ENCODE peak calls at places on chromosomes 3 and 15, in five cellular contexts. E, U, M, J and B are unnamed samples.

GRCh38 chr3:13493867-13494441 is 13.8 kb downstream of the HDAC11 start:
- DNase-seq in E (no peak), U (no peak), M (no peak), J (no peak), B (no peak)

GRCh38 chr3:141454906-141455602 is 31.8 kb upstream of the RASA2 start:
- DNase-seq in E (no peak), U (no peak), M (no peak), J (peak), B (no peak)

GRCh38 chr15:70826634-70827033 is 27.3 kb downstream of the LARP6 start:
- DNase-seq in E (peak), U (no peak), M (no peak), J (peak), B (peak)

GRCh38 chr3:66487475-66487874 is 13.3 kb downstream of the LRIG1 start:
- DNase-seq in E (peak), U (no peak), M (no peak), J (no peak), B (no peak)

GRCh38 chr3:192467230-192468186 is 259.8 kb downstream of the FGF12 start:
- DNase-seq in E (peak), U (peak), M (peak), J (no peak), B (peak)

GRCh38 chr3:66441124-66441523 is 59.7 kb downstream of the LRIG1 start:
- DNase-seq in E (no peak), U (no peak), M (no peak), J (no peak), B (no peak)

GRCh38 chr3:184227481-184227935 is 1.9 kb upstream of the VWA5B2 start:
- DNase-seq in E (no peak), U (peak), M (no peak), J (no peak), B (no peak)

GRCh38 chr3:134799393-134799792 is 4.3 kb downstream of the EPHB1 start:
- DNase-seq in E (no peak), U (no peak), M (no peak), J (no peak), B (peak)

GRCh38 chr15:71610991-71611720 is 199.2 kb upstream of the NR2E3 start:
- DNase-seq in E (no peak), U (no peak), M (no peak), J (no peak), B (no peak)

GRCh38 chr3:62323241-62323640 is 50.1 kb downstream of the FEZF2 start:
- DNase-seq in E (no peak), U (no peak), M (no peak), J (no peak), B (no peak)

GRCh38 chr3:149163066-149163465 is 33.6 kb downstream of the HPS3 start:
- DNase-seq in E (no peak), U (no peak), M (no peak), J (no peak), B (no peak)

GRCh38 chr3:47645551-47645950 is 66.9 kb upstream of the CSPG5 start:
- DNase-seq in E (no peak), U (no peak), M (no peak), J (no peak), B (no peak)

GRCh38 chr3:45488581-45488980 is 100.2 kb downstream of the LARS2 start:
- DNase-seq in E (no peak), U (no peak), M (no peak), J (no peak), B (no peak)

GRCh38 chr3:45486926-45487325 is 98.5 kb downstream of the LARS2 start:
- DNase-seq in E (no peak), U (no peak), M (no peak), J (no peak), B (no peak)

GRCh38 chr3:45487508-45487907 is 99.1 kb downstream of the LARS2 start:
- DNase-seq in E (no peak), U (no peak), M (no peak), J (no peak), B (no peak)

GRCh38 chr3:45482829-45483228 is 94.5 kb downstream of the LARS2 start:
- DNase-seq in E (no peak), U (no peak), M (no peak), J (no peak), B (no peak)

DNA sequence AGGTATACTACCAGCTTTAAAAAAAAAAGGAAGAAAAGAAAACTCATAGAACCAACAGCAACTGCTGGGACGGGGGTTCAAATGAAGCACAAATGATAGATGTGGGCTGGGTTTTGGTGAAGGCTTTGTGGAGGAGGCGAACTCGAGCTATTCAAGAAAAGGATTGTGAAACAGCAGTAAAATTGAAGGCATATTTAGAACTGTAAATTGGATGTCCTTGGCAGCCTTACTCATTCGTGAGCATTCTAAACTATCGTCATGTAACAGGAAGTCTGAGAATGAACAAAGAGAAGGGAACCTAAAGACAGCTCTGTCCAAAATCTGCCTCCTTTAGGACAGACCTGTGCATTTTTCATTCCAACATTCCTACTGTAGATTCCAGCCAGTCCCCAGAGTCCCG is 97.8 kb downstream of the LARS2 start:
- DNase-seq in E (no peak), U (no peak), M (no peak), J (no peak), B (no peak)
- H3K4me3 ChIP-seq in E (no peak), U (no peak), M (no peak), J (no peak), B (no peak)

GRCh38 chr3:56556908-56557814 is at the start of gene CCDC66:
- DNase-seq in E (peak), U (peak), M (peak), J (peak), B (peak)

DNA sequence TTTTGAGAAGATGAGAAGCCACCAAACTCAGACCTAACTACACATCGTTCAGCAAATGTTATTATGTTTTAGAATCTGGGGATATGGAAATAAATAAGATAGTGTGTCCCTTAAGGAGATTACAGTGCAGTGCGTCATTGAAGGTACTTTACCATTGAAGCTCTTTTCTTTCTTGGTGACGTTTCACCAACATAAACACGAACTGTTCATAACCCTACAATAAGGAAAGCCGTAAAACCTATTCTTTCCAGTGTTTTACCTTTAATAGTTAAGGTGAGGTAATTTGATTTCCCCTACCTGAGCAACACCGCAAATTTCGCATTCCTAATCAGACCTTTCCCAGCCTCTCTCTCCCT is 818 bp downstream of the CCDC66 start:
- DNase-seq in E (no peak), U (no peak), M (no peak), J (no peak), B (no peak)
- H3K4me3 ChIP-seq in E (peak), U (peak), M (peak), J (peak), B (peak)

GRCh38 chr3:51391075-51391565 is at the start of gene RBM15B:
- DNase-seq in E (peak), U (peak), M (peak), J (peak), B (peak)

GRCh38 chr3:51390186-51390585 is 899 bp upstream of the RBM15B start:
- DNase-seq in E (no peak), U (no peak), M (no peak), J (no peak), B (peak)

GRCh38 chr3:51391566-51392300 is 648 bp downstream of the RBM15B start:
- DNase-seq in E (no peak), U (peak), M (peak), J (no peak), B (no peak)

GRCh38 chr3:51389423-51390183 is 1.5 kb upstream of the RBM15B start:
- DNase-seq in E (peak), U (peak), M (no peak), J (no peak), B (peak)

GRCh38 chr3:51390600-51391074 is 448 bp upstream of the RBM15B start:
- DNase-seq in E (no peak), U (peak), M (no peak), J (no peak), B (peak)
- H3K4me3 ChIP-seq in E (no peak), U (no peak), M (peak), J (peak), B (peak)

GRCh38 chr3:175620093-175620492 is 761.0 kb downstream of the NAALADL2 start:
- DNase-seq in E (no peak), U (no peak), M (no peak), J (no peak), B (no peak)
- H3K4me3 ChIP-seq in E (no peak), U (no peak), M (no peak), J (no peak), B (no peak)

GRCh38 chr15:73892446-73893226 is 19.3 kb downstream of the TBC1D21 start:
- DNase-seq in E (no peak), U (no peak), M (no peak), J (no peak), B (no peak)
- H3K4me3 ChIP-seq in E (no peak), U (no peak), M (no peak), J (no peak), B (no peak)

DNA sequence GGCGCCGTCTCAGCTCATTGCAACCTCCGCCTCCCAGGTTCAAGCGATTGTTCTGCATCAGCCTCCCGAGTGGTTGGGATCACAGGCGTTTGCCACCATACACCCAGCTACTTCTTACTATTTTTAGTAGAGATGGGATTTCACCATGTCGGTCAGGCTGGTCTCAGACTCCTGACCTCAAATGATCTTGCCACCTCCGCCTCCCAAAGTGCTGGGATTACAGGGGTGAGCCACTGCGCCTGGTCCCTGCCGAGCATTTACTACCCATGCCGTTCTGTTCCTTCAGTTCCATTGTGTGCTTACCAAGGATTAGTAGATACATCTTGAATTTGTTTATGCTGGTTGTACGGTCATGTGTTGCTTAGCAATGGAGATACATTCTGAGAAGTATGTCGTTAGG is 10.3 kb downstream of the CHD2 start:
- DNase-seq in E (no peak), U (no peak), M (no peak), J (no peak), B (no peak)
- H3K4me3 ChIP-seq in E (no peak), U (no peak), M (no peak), J (no peak), B (no peak)

DNA sequence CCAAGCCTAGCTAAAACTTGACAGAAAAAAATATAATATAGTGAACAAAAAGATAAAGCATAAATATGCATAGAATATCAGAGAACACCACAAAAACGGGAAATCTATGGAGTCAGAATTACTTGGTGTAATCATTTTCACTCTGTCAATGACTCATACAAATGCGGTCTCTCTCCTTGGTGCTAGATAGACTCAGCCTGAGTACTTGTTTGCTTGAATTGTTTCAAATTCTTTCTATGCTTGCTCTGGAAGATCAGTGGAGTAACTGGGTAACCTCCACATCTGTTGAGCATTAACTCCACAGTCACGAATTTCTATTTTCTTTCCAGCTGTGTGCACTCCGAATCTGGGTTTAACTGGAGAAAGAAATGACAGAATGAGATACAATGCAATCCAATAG is 760.4 kb downstream of the ZPLD1 start:
- DNase-seq in E (no peak), U (no peak), M (no peak), J (no peak), B (no peak)
- H3K4me3 ChIP-seq in E (no peak), U (no peak), M (no peak), J (no peak), B (no peak)

GRCh38 chr3:115100172-115100571 is 46.9 kb downstream of the ZBTB20 start:
- DNase-seq in E (no peak), U (peak), M (no peak), J (no peak), B (no peak)
- H3K4me3 ChIP-seq in E (peak), U (peak), M (peak), J (peak), B (no peak)

GRCh38 chr3:46096336-46096735 is 69.1 kb upstream of the XCR1 start:
- DNase-seq in E (no peak), U (no peak), M (no peak), J (no peak), B (no peak)
- H3K4me3 ChIP-seq in E (no peak), U (no peak), M (no peak), J (no peak), B (no peak)